ENCODE peak calls at places on chromosomes 13 and 19, in six cellular contexts. E, B, F, A, C and N are unnamed samples.

GRCh38 chr19:47740866-47741519 is 4.4 kb upstream of the NOP53 start:
- DNase-seq in E (no peak), B (no peak), F (no peak), A (no peak), C (no peak), N (no peak)

GRCh38 chr13:19862511-19863313 is 737 bp downstream of the ZMYM5 start:
- DNase-seq in E (no peak), B (no peak), F (peak), A (peak), C (peak), N (no peak)

GRCh38 chr13:27549406-27549981 is 70.8 kb downstream of the LNX2 start:
- DNase-seq in E (no peak), B (no peak), F (no peak), A (peak), C (no peak), N (no peak)

GRCh38 chr13:40139896-40140520 is 484.5 kb downstream of the COG6 start:
- DNase-seq in E (no peak), B (no peak), F (no peak), A (peak), C (no peak), N (peak)

GRCh38 chr19:13986348-13986904 is 19.7 kb downstream of the RFX1 start:
- DNase-seq in E (no peak), B (peak), F (peak), A (peak), C (peak), N (no peak)

GRCh38 chr13:111210945-111211469 is 95.9 kb downstream of the ARHGEF7 start:
- DNase-seq in E (no peak), B (no peak), F (no peak), A (no peak), C (no peak), N (no peak)

GRCh38 chr19:33690461-33691427 is 69.0 kb downstream of the CHST8 start:
- DNase-seq in E (no peak), B (no peak), F (no peak), A (no peak), C (no peak), N (no peak)

GRCh38 chr13:19586904-19587634 is 25.7 kb upstream of the TPTE2 start:
- DNase-seq in E (no peak), B (no peak), F (peak), A (peak), C (peak), N (no peak)

GRCh38 chr19:3698386-3698950 is 1.8 kb downstream of the PIP5K1C start:
- DNase-seq in E (no peak), B (no peak), F (no peak), A (no peak), C (no peak), N (no peak)

GRCh38 chr13:85314686-85315085 is 484.5 kb downstream of the SLITRK6 start:
- DNase-seq in E (no peak), B (no peak), F (no peak), A (no peak), C (no peak), N (no peak)

GRCh38 chr13:24224232-24224680 is 63.7 kb downstream of the SPATA13 start:
- DNase-seq in E (no peak), B (no peak), F (no peak), A (no peak), C (no peak), N (peak)

GRCh38 chr19:48656840-48657474 is 11.0 kb upstream of the CA11 start:
- DNase-seq in E (no peak), B (peak), F (no peak), A (peak), C (no peak), N (no peak)

GRCh38 chr13:73142091-73142490 is 83.3 kb downstream of the KLF5 start:
- DNase-seq in E (no peak), B (no peak), F (no peak), A (peak), C (no peak), N (no peak)

GRCh38 chr19:21838646-21839045 is 2.7 kb upstream of the ZNF43 start:
- DNase-seq in E (no peak), B (no peak), F (no peak), A (peak), C (no peak), N (no peak)

GRCh38 chr19:49200238-49200862 is 42.8 kb downstream of the TRPM4 start:
- DNase-seq in E (no peak), B (no peak), F (no peak), A (no peak), C (no peak), N (no peak)

GRCh38 chr19:33524024-33524664 is 2.6 kb upstream of the PEPD start:
- DNase-seq in E (no peak), B (no peak), F (no peak), A (peak), C (no peak), N (no peak)

GRCh38 chr19:41025871-41026270 is 34.8 kb downstream of the CYP2B6 start:
- DNase-seq in E (no peak), B (no peak), F (no peak), A (no peak), C (no peak), N (no peak)

GRCh38 chr19:29003641-29004409 is 209.1 kb downstream of the UQCRFS1 start:
- DNase-seq in E (no peak), B (no peak), F (no peak), A (no peak), C (no peak), N (no peak)

GRCh38 chr13:33322474-33322827 is 36.9 kb upstream of the STARD13 start:
- DNase-seq in E (no peak), B (no peak), F (no peak), A (peak), C (no peak), N (no peak)

GRCh38 chr13:27005556-27005955 is 166.1 kb downstream of the USP12 start:
- DNase-seq in E (no peak), B (no peak), F (no peak), A (peak), C (no peak), N (no peak)

GRCh38 chr13:33279414-33279813 is 6.1 kb downstream of the STARD13 start:
- DNase-seq in E (no peak), B (no peak), F (no peak), A (no peak), C (no peak), N (no peak)

GRCh38 chr19:47228168-47228936 is 2.6 kb downstream of the BBC3 start:
- DNase-seq in E (peak), B (peak), F (peak), A (no peak), C (peak), N (no peak)

GRCh38 chr13:114129649-114130062 is 2.8 kb downstream of the RASA3 start:
- DNase-seq in E (no peak), B (no peak), F (no peak), A (no peak), C (no peak), N (no peak)

GRCh38 chr13:45441633-45442032 is 23.1 kb upstream of the COG3 start:
- DNase-seq in E (no peak), B (peak), F (no peak), A (peak), C (no peak), N (no peak)

GRCh38 chr13:58399263-58399662 is 767.7 kb downstream of the PCDH17 start:
- DNase-seq in E (no peak), B (no peak), F (no peak), A (no peak), C (no peak), N (no peak)

GRCh38 chr19:48910803-48911202 is 10.7 kb downstream of the NUCB1 start:
- DNase-seq in E (no peak), B (no peak), F (no peak), A (no peak), C (no peak), N (no peak)

GRCh38 chr13:100461309-100462035 is 127.1 kb downstream of the GGACT start:
- DNase-seq in E (no peak), B (no peak), F (no peak), A (no peak), C (no peak), N (no peak)

GRCh38 chr19:19447536-19448237 is 42.2 kb downstream of the GATAD2A start:
- DNase-seq in E (no peak), B (no peak), F (no peak), A (no peak), C (no peak), N (no peak)

GRCh38 chr13:51637852-51638496 is 53.7 kb downstream of the WDFY2 start:
- DNase-seq in E (no peak), B (no peak), F (no peak), A (no peak), C (no peak), N (no peak)

GRCh38 chr19:12985049-12985776 is 10.1 kb upstream of the NFIX start:
- DNase-seq in E (no peak), B (no peak), F (peak), A (no peak), C (peak), N (no peak)

GRCh38 chr13:99968521-99969367 is 2.8 kb downstream of the ZIC5 start:
- DNase-seq in E (no peak), B (no peak), F (no peak), A (no peak), C (no peak), N (no peak)

GRCh38 chr13:41244555-41244954 is 18.8 kb downstream of the MTRF1 start:
- DNase-seq in E (no peak), B (no peak), F (no peak), A (peak), C (no peak), N (no peak)

GRCh38 chr19:5497297-5497696 is 42.1 kb downstream of the ZNRF4 start:
- DNase-seq in E (no peak), B (no peak), F (no peak), A (no peak), C (no peak), N (no peak)

GRCh38 chr13:110640591-110641029 is 25.3 kb downstream of the NAXD start:
- DNase-seq in E (no peak), B (no peak), F (no peak), A (no peak), C (no peak), N (no peak)

GRCh38 chr19:49746206-49746958 is 16.7 kb downstream of the TSKS start:
- DNase-seq in E (no peak), B (no peak), F (peak), A (peak), C (no peak), N (no peak)

GRCh38 chr19:8526345-8527062 is 12.5 kb upstream of the ZNF414 start:
- DNase-seq in E (peak), B (peak), F (no peak), A (peak), C (no peak), N (no peak)

GRCh38 chr13:20824762-20825161 is 51.0 kb upstream of the EEF1AKMT1 start:
- DNase-seq in E (no peak), B (no peak), F (no peak), A (no peak), C (no peak), N (no peak)

GRCh38 chr13:109151696-109152095 is 522.3 kb downstream of the MYO16 start:
- DNase-seq in E (no peak), B (no peak), F (no peak), A (no peak), C (no peak), N (no peak)